ENCODE peak calls at places on chromosomes 4 and X, in four cellular contexts. Y is KBM-7, F is suprapubic skin, O is T-helper 2 cell. Z is an unnamed sample.

GRCh38 chr4:30396772-30397475 is 323.2 kb upstream of the PCDH7 start:
- DNase-seq in O (no peak), F (no peak), Y (no peak), Z (no peak)

GRCh38 chrX:20711366-20711765 is 444.7 kb upstream of the RPS6KA3 start:
- DNase-seq in F (no peak), O (no peak), Y (no peak), Z (no peak)

GRCh38 chr4:53706422-53707032 is 115.2 kb upstream of the LNX1 start:
- DNase-seq in F (no peak), Y (peak), O (no peak), Z (no peak)

GRCh38 chrX:128518508-128518907 is 466.3 kb upstream of the ACTRT1 start:
- DNase-seq in F (no peak), O (no peak), Y (peak), Z (no peak)

GRCh38 chrX:113384628-113385027 is 544.0 kb upstream of the AMOT start:
- DNase-seq in F (no peak), Y (no peak), O (no peak), Z (no peak)

GRCh38 chr4:100100985-100101384 is 89.3 kb downstream of the DDIT4L start:
- DNase-seq in Y (no peak), F (no peak), O (no peak), Z (no peak)

GRCh38 chrX:133412246-133412645 is 3.0 kb downstream of the GPC4 start:
- DNase-seq in O (no peak), Y (no peak), F (no peak), Z (no peak)

GRCh38 chr4:108051343-108051742 is 61.7 kb downstream of the HADH start:
- DNase-seq in O (no peak), F (no peak), Y (no peak), Z (no peak)

GRCh38 chr4:183249854-183250253 is 70.2 kb downstream of the CLDN22 start:
- DNase-seq in Y (peak), O (no peak), F (no peak), Z (no peak)

GRCh38 chr4:47473351-47473750 is 9.8 kb upstream of the COMMD8 start:
- DNase-seq in F (no peak), Y (no peak), O (no peak), Z (no peak)

GRCh38 chr4:112813790-112814189 is 176.8 kb downstream of the LARP7 start:
- DNase-seq in O (no peak), F (no peak), Y (no peak), Z (no peak)

GRCh38 chr4:142274137-142274536 is 572.0 kb downstream of the INPP4B start:
- DNase-seq in F (no peak), O (no peak), Y (no peak), Z (no peak)

GRCh38 chr4:536351-536972 is 37.5 kb downstream of the PIGG start:
- DNase-seq in F (no peak), Y (no peak), O (no peak), Z (no peak)

GRCh38 chrX:1231850-1232505 is 19.5 kb upstream of the CRLF2 start:
- DNase-seq in O (no peak), Y (peak), F (no peak), Z (no peak)

GRCh38 chrX:140766024-140766611 is 56.6 kb downstream of the LINC00632 start:
- DNase-seq in Y (peak), F (peak), O (no peak), Z (peak)

GRCh38 chr4:163161536-163162205 is 5.0 kb downstream of the NAF1 start:
- DNase-seq in Y (no peak), F (no peak), O (no peak), Z (no peak)

GRCh38 chrX:2767631-2768455 is 16.0 kb downstream of the XG start:
- DNase-seq in O (no peak), F (peak), Y (no peak), Z (no peak)

GRCh38 chr4:89316931-89317366 is 9.3 kb upstream of the GPRIN3 start:
- DNase-seq in F (no peak), Y (peak), O (peak), Z (no peak)

GRCh38 chrX:131734621-131735020 is 190.7 kb downstream of the OR13H1 start:
- DNase-seq in O (peak), F (peak), Y (no peak), Z (peak)

GRCh38 chr4:10670346-10670745 is 14.2 kb downstream of the CLNK start:
- DNase-seq in F (no peak), Y (no peak), O (no peak), Z (no peak)

GRCh38 chrX:71254092-71254941 is at the start of gene ZMYM3:
- DNase-seq in O (peak), Y (peak), F (peak), Z (peak)

GRCh38 chr4:109406337-109406931 is 27.2 kb upstream of the SEC24B start:
- DNase-seq in F (no peak), Y (peak), O (no peak), Z (no peak)

GRCh38 chrX:119094819-119095218 is 22.0 kb downstream of the CT47C1 start:
- DNase-seq in F (no peak), O (no peak), Y (no peak), Z (no peak)

GRCh38 chr4:181548873-181549541 is 694.2 kb upstream of the TENM3 start:
- DNase-seq in O (no peak), F (no peak), Y (no peak), Z (no peak)

GRCh38 chrX:123976671-123977316 is 15.3 kb downstream of the STAG2 start:
- DNase-seq in O (peak), F (no peak), Y (peak), Z (no peak)

GRCh38 chrX:21503593-21503992 is 129.4 kb downstream of the CNKSR2 start:
- DNase-seq in O (no peak), F (no peak), Y (no peak), Z (no peak)

GRCh38 chr4:122458625-122459024 is 2.1 kb upstream of the IL2 start:
- DNase-seq in F (no peak), O (peak), Y (no peak), Z (peak)

GRCh38 chrX:42102586-42103282 is 179.4 kb upstream of the CASK start:
- DNase-seq in O (no peak), Y (no peak), F (no peak), Z (no peak)

GRCh38 chr4:17597517-17597916 is 16.9 kb upstream of the MED28 start:
- DNase-seq in Y (peak), F (no peak), O (no peak), Z (no peak)

GRCh38 chrX:134484039-134484438 is 24.1 kb downstream of the HPRT1 start:
- DNase-seq in F (no peak), O (no peak), Y (peak), Z (no peak)

GRCh38 chr4:139660518-139661149 is 5.0 kb upstream of the MGST2 start:
- DNase-seq in Y (no peak), F (no peak), O (no peak), Z (no peak)

GRCh38 chrX:12403474-12404082 is 265.3 kb downstream of the FRMPD4 start:
- DNase-seq in Y (no peak), O (no peak), F (no peak), Z (no peak)

GRCh38 chr4:145098675-145099037 is 545 bp downstream of the ABCE1 start:
- DNase-seq in Y (no peak), F (no peak), O (no peak), Z (peak)

GRCh38 chrX:13115457-13115856 is 71.0 kb upstream of the FAM9C start:
- DNase-seq in Y (no peak), O (no peak), F (no peak), Z (no peak)

GRCh38 chrX:17738002-17738713 is 865 bp downstream of the SCML1 start:
- DNase-seq in Y (peak), O (peak), F (no peak), Z (peak)

GRCh38 chrX:71603618-71604017 is 14.7 kb downstream of the CXCR3 start:
- DNase-seq in Y (no peak), F (no peak), O (no peak), Z (no peak)

GRCh38 chr4:176320976-176321361 is 1.2 kb downstream of the SPCS3 start:
- DNase-seq in Y (no peak), O (no peak), F (no peak), Z (no peak)

GRCh38 chrX:23959781-23960180 is 52.0 kb downstream of the CXorf58 start:
- DNase-seq in Y (peak), F (no peak), O (no peak), Z (no peak)

GRCh38 chr4:105560488-105560887 is 8.1 kb downstream of the ARHGEF38 start:
- DNase-seq in Y (no peak), F (no peak), O (no peak), Z (no peak)

GRCh38 chr4:8618961-8619720 is 26.6 kb downstream of the CPZ start:
- DNase-seq in O (no peak), F (peak), Y (no peak), Z (no peak)

Z was measured in T-helper 22 cell.